ENCODE peak calls at places on chromosomes 12 and 14, in seven cellular contexts. K is HEK293T; U is brain microvascular endothelial cell; T is GM18507; D is activated T-cell treated with anti-CD3 and anti-CD28 coated beads, Interleukin-2, amount 50 U/mL, for 72 hours; Y is osteoblast; Z is hepatic stellate cell. M is an unnamed sample.

GRCh38 chr12:55707841-55708694 is at the start of gene ITGA7:
- DNase-seq in Y (peak), U (no peak), K (peak), Z (peak), T (no peak), D (peak), M (peak)

GRCh38 chr14:90521121-90521929 is 124.5 kb downstream of the CALM1 start:
- DNase-seq in K (no peak), Y (peak), D (no peak), U (no peak), T (no peak), Z (no peak), M (no peak)

GRCh38 chr12:116806845-116807440 is 68.8 kb downstream of the RNFT2 start:
- DNase-seq in U (no peak), K (no peak), Z (no peak), D (no peak), Y (no peak), T (no peak), M (no peak)

GRCh38 chr14:95346820-95347219 is 27.1 kb upstream of the CLMN start:
- DNase-seq in D (no peak), U (peak), K (no peak), Y (no peak), Z (no peak), T (no peak), M (no peak)

GRCh38 chr12:52740591-52740990 is 36.6 kb downstream of the KRT76 start:
- DNase-seq in Z (no peak), D (no peak), Y (no peak), U (no peak), K (no peak), T (no peak), M (no peak)

GRCh38 chr12:93098077-93098476 is 169.0 kb upstream of the EEA1 start:
- DNase-seq in K (peak), Y (peak), Z (no peak), T (peak), D (peak), U (peak), M (no peak)

GRCh38 chr12:66959276-66959675 is 280.4 kb upstream of the GRIP1 start:
- DNase-seq in Y (no peak), D (no peak), K (no peak), T (no peak), Z (no peak), U (no peak), M (no peak)

GRCh38 chr14:90087433-90087832 is 25.6 kb downstream of the KCNK13 start:
- DNase-seq in D (no peak), T (no peak), U (peak), Z (no peak), Y (no peak), K (no peak), M (no peak)

GRCh38 chr12:66087365-66087943 is 43.1 kb downstream of the LLPH start:
- DNase-seq in D (peak), Y (peak), T (no peak), K (peak), U (peak), Z (peak), M (peak)

GRCh38 chr12:79929065-79929464 is 5.8 kb downstream of the PPP1R12A start:
- DNase-seq in Z (no peak), K (no peak), U (no peak), Y (no peak), D (no peak), T (no peak), M (no peak)

GRCh38 chr14:80390911-80391310 is 179.6 kb upstream of the DIO2 start:
- DNase-seq in Z (peak), Y (no peak), T (no peak), U (peak), K (no peak), D (no peak), M (peak)

GRCh38 chr12:121033625-121034349 is 5.3 kb downstream of the OASL start:
- DNase-seq in Y (peak), K (no peak), U (no peak), Z (no peak), T (no peak), D (peak), M (peak)

GRCh38 chr12:103503546-103504480 is 8.0 kb upstream of the C12orf42 start:
- DNase-seq in D (peak), T (no peak), K (peak), Y (no peak), U (no peak), Z (no peak), M (no peak)

GRCh38 chr12:104219908-104220404 is 4.4 kb downstream of the TXNRD1 start:
- DNase-seq in Z (peak), Y (peak), D (peak), U (peak), K (peak), T (no peak), M (peak)

GRCh38 chr14:22691171-22691570 is 47.0 kb upstream of the OR6J1 start:
- DNase-seq in T (no peak), Y (peak), U (peak), Z (peak), K (no peak), D (no peak), M (peak)

GRCh38 chr12:89211456-89211855 is 140.8 kb downstream of the DUSP6 start:
- DNase-seq in K (no peak), U (no peak), T (no peak), D (no peak), Y (no peak), Z (no peak), M (no peak)

GRCh38 chr12:84034891-84035290 is 877.7 kb downstream of the SLC6A15 start:
- DNase-seq in Z (no peak), U (no peak), Y (no peak), K (no peak), D (no peak), T (no peak), M (no peak)